ENCODE peak calls at places on chromosome 9, in nine cellular contexts. One of them, this sample, is unnamed.

GRCh38 chr9:5518061-5518936 is 8.0 kb downstream of the PDCD1LG2 start:
- DNase-seq in IMR-90: no peak
- DNase-seq in ELR: no peak
- DNase-seq in activated CD8-positive, alpha-beta memory T cell treated with anti-CD3 and anti-CD28 coated beads, Interleukin-2, amount 10 ng/mL, durations not matched to agents 7 days and 5 days: no peak
- DNase-seq in stimulated activated CD8-positive, alpha-beta memory T cell treated with anti-CD3 and anti-CD28 coated beads, Interleukin-4, amount 100 ng/mL, for 4 hours: no peak
- DNase-seq in D341Med: no peak
- DNase-seq in T-helper 2 cell: no peak
- DNase-seq in caudate nucleus: no peak
- DNase-seq in germinal center: no peak
- DNase-seq in this sample: peak

GRCh38 chr9:83062011-83062652 is 810 bp downstream of the RASEF start:
- DNase-seq in germinal center: no peak
- DNase-seq in stimulated activated CD8-positive, alpha-beta memory T cell treated with anti-CD3 and anti-CD28 coated beads, Interleukin-4, amount 100 ng/mL, for 4 hours: no peak
- DNase-seq in activated CD8-positive, alpha-beta memory T cell treated with anti-CD3 and anti-CD28 coated beads, Interleukin-2, amount 10 ng/mL, durations not matched to agents 7 days and 5 days: no peak
- DNase-seq in D341Med: peak
- DNase-seq in IMR-90: peak
- DNase-seq in caudate nucleus: no peak
- DNase-seq in T-helper 2 cell: no peak
- DNase-seq in ELR: peak
- DNase-seq in this sample: peak

GRCh38 chr9:136808781-136809158 is 1.0 kb downstream of the RABL6 start:
- DNase-seq in activated CD8-positive, alpha-beta memory T cell treated with anti-CD3 and anti-CD28 coated beads, Interleukin-2, amount 10 ng/mL, durations not matched to agents 7 days and 5 days: no peak
- DNase-seq in IMR-90: peak
- DNase-seq in caudate nucleus: no peak
- DNase-seq in T-helper 2 cell: no peak
- DNase-seq in D341Med: no peak
- DNase-seq in ELR: peak
- DNase-seq in germinal center: no peak
- DNase-seq in stimulated activated CD8-positive, alpha-beta memory T cell treated with anti-CD3 and anti-CD28 coated beads, Interleukin-4, amount 100 ng/mL, for 4 hours: no peak
- DNase-seq in this sample: peak

GRCh38 chr9:105846825-105847224 is 152.5 kb downstream of the TMEM38B start:
- DNase-seq in ELR: no peak
- DNase-seq in stimulated activated CD8-positive, alpha-beta memory T cell treated with anti-CD3 and anti-CD28 coated beads, Interleukin-4, amount 100 ng/mL, for 4 hours: no peak
- DNase-seq in IMR-90: no peak
- DNase-seq in D341Med: no peak
- DNase-seq in caudate nucleus: no peak
- DNase-seq in germinal center: no peak
- DNase-seq in activated CD8-positive, alpha-beta memory T cell treated with anti-CD3 and anti-CD28 coated beads, Interleukin-2, amount 10 ng/mL, durations not matched to agents 7 days and 5 days: no peak
- DNase-seq in T-helper 2 cell: no peak
- DNase-seq in this sample: no peak

GRCh38 chr9:93452710-93453046 is 703 bp downstream of the FAM120AOS start:
- DNase-seq in T-helper 2 cell: no peak
- DNase-seq in caudate nucleus: no peak
- DNase-seq in stimulated activated CD8-positive, alpha-beta memory T cell treated with anti-CD3 and anti-CD28 coated beads, Interleukin-4, amount 100 ng/mL, for 4 hours: no peak
- DNase-seq in ELR: peak
- DNase-seq in IMR-90: no peak
- DNase-seq in D341Med: no peak
- DNase-seq in activated CD8-positive, alpha-beta memory T cell treated with anti-CD3 and anti-CD28 coated beads, Interleukin-2, amount 10 ng/mL, durations not matched to agents 7 days and 5 days: peak
- DNase-seq in germinal center: peak
- DNase-seq in this sample: peak

GRCh38 chr9:81687521-81688261 is 1.7 kb downstream of the TLE1 start:
- DNase-seq in D341Med: no peak
- DNase-seq in ELR: peak
- DNase-seq in stimulated activated CD8-positive, alpha-beta memory T cell treated with anti-CD3 and anti-CD28 coated beads, Interleukin-4, amount 100 ng/mL, for 4 hours: no peak
- DNase-seq in activated CD8-positive, alpha-beta memory T cell treated with anti-CD3 and anti-CD28 coated beads, Interleukin-2, amount 10 ng/mL, durations not matched to agents 7 days and 5 days: no peak
- DNase-seq in caudate nucleus: no peak
- DNase-seq in germinal center: no peak
- DNase-seq in T-helper 2 cell: no peak
- DNase-seq in IMR-90: no peak
- DNase-seq in this sample: peak

GRCh38 chr9:77534376-77535057 is 113.6 kb downstream of the GNA14 start:
- DNase-seq in stimulated activated CD8-positive, alpha-beta memory T cell treated with anti-CD3 and anti-CD28 coated beads, Interleukin-4, amount 100 ng/mL, for 4 hours: no peak
- DNase-seq in caudate nucleus: no peak
- DNase-seq in T-helper 2 cell: no peak
- DNase-seq in IMR-90: no peak
- DNase-seq in activated CD8-positive, alpha-beta memory T cell treated with anti-CD3 and anti-CD28 coated beads, Interleukin-2, amount 10 ng/mL, durations not matched to agents 7 days and 5 days: no peak
- DNase-seq in ELR: no peak
- DNase-seq in germinal center: no peak
- DNase-seq in D341Med: no peak
- DNase-seq in this sample: no peak

GRCh38 chr9:79224672-79225433 is 346.9 kb upstream of the TLE4 start:
- DNase-seq in stimulated activated CD8-positive, alpha-beta memory T cell treated with anti-CD3 and anti-CD28 coated beads, Interleukin-4, amount 100 ng/mL, for 4 hours: no peak
- DNase-seq in caudate nucleus: no peak
- DNase-seq in T-helper 2 cell: no peak
- DNase-seq in germinal center: no peak
- DNase-seq in ELR: peak
- DNase-seq in IMR-90: peak
- DNase-seq in activated CD8-positive, alpha-beta memory T cell treated with anti-CD3 and anti-CD28 coated beads, Interleukin-2, amount 10 ng/mL, durations not matched to agents 7 days and 5 days: no peak
- DNase-seq in D341Med: no peak
- DNase-seq in this sample: peak

GRCh38 chr9:125568616-125569015 is 138.4 kb downstream of the MAPKAP1 start:
- DNase-seq in activated CD8-positive, alpha-beta memory T cell treated with anti-CD3 and anti-CD28 coated beads, Interleukin-2, amount 10 ng/mL, durations not matched to agents 7 days and 5 days: no peak
- DNase-seq in caudate nucleus: no peak
- DNase-seq in D341Med: no peak
- DNase-seq in IMR-90: peak
- DNase-seq in germinal center: no peak
- DNase-seq in ELR: peak
- DNase-seq in stimulated activated CD8-positive, alpha-beta memory T cell treated with anti-CD3 and anti-CD28 coated beads, Interleukin-4, amount 100 ng/mL, for 4 hours: no peak
- DNase-seq in T-helper 2 cell: no peak
- DNase-seq in this sample: peak

GRCh38 chr9:112169368-112169767 is 5.7 kb downstream of the SUSD1 start:
- DNase-seq in caudate nucleus: no peak
- DNase-seq in activated CD8-positive, alpha-beta memory T cell treated with anti-CD3 and anti-CD28 coated beads, Interleukin-2, amount 10 ng/mL, durations not matched to agents 7 days and 5 days: no peak
- DNase-seq in IMR-90: no peak
- DNase-seq in T-helper 2 cell: no peak
- DNase-seq in ELR: no peak
- DNase-seq in stimulated activated CD8-positive, alpha-beta memory T cell treated with anti-CD3 and anti-CD28 coated beads, Interleukin-4, amount 100 ng/mL, for 4 hours: no peak
- DNase-seq in germinal center: no peak
- DNase-seq in D341Med: no peak
- DNase-seq in this sample: no peak

This sample was measured in GM23248.